ENCODE peak calls at places on chromosomes 2 and 18, in five cellular contexts. H is dorsolateral prefrontal cortex, K is AG04450, P is fibroblast of mammary gland, J is stomach. B is an unnamed sample.

GRCh38 chr18:76754381-76754780 is 68.0 kb upstream of the ZNF236 start:
- DNase-seq in H (no peak), K (no peak), P (peak; percentile 3), J (no peak), B (no peak)

GRCh38 chr2:72278046-72278445 is 130.4 kb upstream of the CYP26B1 start:
- DNase-seq in H (no peak), K (peak; percentile 7), P (peak; percentile 68), J (no peak), B (peak; percentile 36)

GRCh38 chr2:147045113-147045512 is 799.7 kb upstream of the ACVR2A start:
- DNase-seq in H (no peak), K (no peak), P (peak; percentile 68), J (peak; percentile 50), B (no peak)

GRCh38 chr18:69400976-69401474 is 337 bp downstream of the DOK6 start:
- DNase-seq in H (no peak), K (no peak), P (peak; percentile 28), J (no peak), B (no peak)

GRCh38 chr2:177531706-177532105 is 139.1 kb downstream of the AGPS start:
- DNase-seq in H (no peak), K (no peak), P (no peak), J (no peak), B (no peak)

GRCh38 chr2:131322209-131322608 is 41.8 kb downstream of the RAB6D start:
- DNase-seq in H (no peak), K (no peak), P (no peak), J (no peak), B (no peak)

GRCh38 chr2:72722492-72723090 is 103.2 kb downstream of the EXOC6B start:
- DNase-seq in H (no peak), K (peak; percentile 41), P (peak; percentile 17), J (no peak), B (peak; percentile 59)

GRCh38 chr2:119423041-119423440 is 8.6 kb upstream of the TMEM37 start:
- DNase-seq in H (no peak), K (no peak), P (no peak), J (no peak), B (no peak)

GRCh38 chr18:12052866-12053265 is 40.8 kb upstream of the ANKRD62 start:
- DNase-seq in H (no peak), K (no peak), P (no peak), J (no peak), B (no peak)

GRCh38 chr2:170554278-170554955 is 160.7 kb upstream of the SP5 start:
- DNase-seq in H (no peak), K (no peak), P (peak; percentile 87), J (peak; percentile 32), B (peak; percentile 24)

GRCh38 chr2:38268691-38269309 is 108.3 kb downstream of the ATL2 start:
- DNase-seq in H (no peak), K (peak; percentile 46), P (peak; percentile 75), J (no peak), B (peak; percentile 28)

GRCh38 chr2:46748121-46748520 is 167.5 kb downstream of the MCFD2 start:
- DNase-seq in H (no peak), K (no peak), P (no peak), J (no peak), B (no peak)

GRCh38 chr2:148103946-148104345 is 83.1 kb downstream of the MBD5 start:
- DNase-seq in H (no peak), K (no peak), P (no peak), J (no peak), B (no peak)

GRCh38 chr2:40352321-40353099 is 99.4 kb downstream of the SLC8A1 start:
- DNase-seq in H (no peak), K (no peak), P (peak; percentile 53), J (no peak), B (no peak)

GRCh38 chr18:22398464-22398863 is 19.3 kb downstream of the CTAGE1 start:
- DNase-seq in H (no peak), K (no peak), P (no peak), J (no peak), B (no peak)

GRCh38 chr2:199463708-199464613 is 6.2 kb upstream of the SATB2 start:
- DNase-seq in H (no peak), K (no peak), P (no peak), J (no peak), B (no peak)

GRCh38 chr18:9838144-9838877 is 47.5 kb upstream of the TXNDC2 start:
- DNase-seq in H (no peak), K (no peak), P (no peak), J (no peak), B (no peak)

GRCh38 chr18:51123046-51123395 is 74.5 kb downstream of the MEX3C start:
- DNase-seq in H (no peak), K (no peak), P (no peak), J (no peak), B (no peak)

GRCh38 chr18:56495884-56496283 is 142.5 kb downstream of the TXNL1 start:
- DNase-seq in H (no peak), K (no peak), P (no peak), J (no peak), B (no peak)

GRCh38 chr2:40371525-40372277 is 80.2 kb downstream of the SLC8A1 start:
- DNase-seq in H (peak; percentile 32), K (peak; percentile 45), P (peak; percentile 79), J (no peak), B (no peak)

GRCh38 chr18:3175195-3175758 is 44.5 kb downstream of the MYOM1 start:
- DNase-seq in H (no peak), K (no peak), P (peak; percentile 12), J (no peak), B (no peak)

GRCh38 chr18:13614701-13615288 is 111.6 kb downstream of the FAM210A start:
- DNase-seq in H (no peak), K (no peak), P (no peak), J (no peak), B (no peak)

GRCh38 chr2:133957724-133958123 is 296.1 kb upstream of the MGAT5 start:
- DNase-seq in H (no peak), K (no peak), P (no peak), J (no peak), B (no peak)

GRCh38 chr2:33134086-33134763 is 187.5 kb downstream of the LTBP1 start:
- DNase-seq in H (peak; percentile 28), K (peak; percentile 98), P (peak; percentile 100), J (peak; percentile 28), B (peak; percentile 92)

GRCh38 chr2:43132523-43133301 is 93.7 kb downstream of the ZFP36L2 start:
- DNase-seq in H (no peak), K (no peak), P (no peak), J (no peak), B (no peak)

GRCh38 chr18:80159713-80160636 is 50.9 kb downstream of the ADNP2 start:
- DNase-seq in H (no peak), K (no peak), P (no peak), J (no peak), B (no peak)
- TF ChIP-seq CTCF in H (peak; percentile 25), K (peak; percentile 37), P (no peak), J (no peak), B (peak; percentile 71)

GRCh38 chr2:202918860-202919259 is 6.8 kb downstream of the CARF start:
- DNase-seq in H (no peak), K (no peak), P (no peak), J (no peak), B (no peak)
- H3K4me3 ChIP-seq in H (no peak overlapping the region), K (no peak overlapping the region), P (no peak overlapping the region), J (no peak overlapping the region), B (no peak overlapping the region)

DNA sequence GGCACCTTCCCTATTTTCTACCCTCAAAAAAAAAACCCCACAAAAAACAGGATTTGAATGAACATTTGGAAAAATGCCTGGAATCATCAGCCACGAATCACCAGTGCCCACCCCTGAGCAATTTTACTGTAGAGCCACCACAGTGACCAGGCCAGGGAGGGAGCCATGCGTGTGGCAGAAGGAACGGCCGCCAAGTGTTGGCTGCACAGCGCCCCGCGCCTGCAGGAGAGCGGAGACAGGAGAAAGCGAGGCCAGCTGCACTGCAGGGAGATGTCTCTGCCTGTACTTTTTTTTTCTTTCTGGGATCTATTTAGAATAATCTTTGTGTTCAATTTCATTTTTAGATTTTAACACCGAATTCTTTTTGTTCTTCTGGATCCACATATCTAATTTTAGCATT is 269.3 kb upstream of the RAB12 start:
- DNase-seq in H (peak; percentile 47), K (no peak), P (no peak), J (no peak), B (no peak)
- TF ChIP-seq CTCF in H (peak; percentile 15), K (no peak), P (no peak), J (no peak), B (no peak)

DNA sequence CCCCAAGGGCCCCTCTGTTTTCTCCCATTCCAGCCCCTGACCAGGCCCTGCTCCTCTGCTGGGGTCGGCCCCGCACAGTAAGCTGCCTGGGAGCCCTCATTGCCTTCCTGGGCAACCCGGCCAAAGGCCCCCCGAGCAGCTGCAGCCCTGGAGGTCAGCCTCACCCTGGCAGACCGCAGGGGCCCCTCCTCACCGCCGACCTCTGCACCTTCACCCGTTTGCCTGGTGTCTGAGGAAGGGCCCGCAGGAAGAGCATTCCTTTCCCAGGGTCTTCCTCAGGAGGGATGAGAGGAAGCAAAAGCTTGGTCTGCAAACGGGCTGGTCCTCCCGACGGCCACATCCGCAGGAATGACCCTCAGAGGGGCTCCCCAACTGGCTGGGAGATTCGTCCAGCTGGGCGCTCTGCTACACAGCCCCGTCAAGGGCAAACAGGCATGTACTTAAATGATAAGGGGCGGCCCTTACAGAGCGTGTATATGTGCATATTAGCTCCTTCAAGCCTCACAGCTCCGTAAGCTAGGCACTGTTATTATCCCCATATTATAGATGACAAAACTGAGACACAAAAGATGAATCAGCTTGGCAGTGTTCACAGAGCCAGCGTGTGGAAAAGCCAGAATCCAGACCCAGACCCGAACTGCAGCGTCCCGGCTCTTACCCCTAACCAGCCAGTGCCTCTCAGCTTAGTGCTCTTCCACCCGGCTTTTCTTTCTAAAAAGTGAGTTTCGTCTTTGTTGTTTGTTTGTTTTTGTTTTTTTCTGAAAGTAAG is 52.8 kb downstream of the SLC4A1AP start:
- DNase-seq in H (no peak), K (no peak), P (no peak), J (no peak), B (no peak)
- H3K4me3 ChIP-seq in H (no peak overlapping the region), K (no peak overlapping the region), P (no peak overlapping the region), J (no peak overlapping the region), B (no peak overlapping the region)

DNA sequence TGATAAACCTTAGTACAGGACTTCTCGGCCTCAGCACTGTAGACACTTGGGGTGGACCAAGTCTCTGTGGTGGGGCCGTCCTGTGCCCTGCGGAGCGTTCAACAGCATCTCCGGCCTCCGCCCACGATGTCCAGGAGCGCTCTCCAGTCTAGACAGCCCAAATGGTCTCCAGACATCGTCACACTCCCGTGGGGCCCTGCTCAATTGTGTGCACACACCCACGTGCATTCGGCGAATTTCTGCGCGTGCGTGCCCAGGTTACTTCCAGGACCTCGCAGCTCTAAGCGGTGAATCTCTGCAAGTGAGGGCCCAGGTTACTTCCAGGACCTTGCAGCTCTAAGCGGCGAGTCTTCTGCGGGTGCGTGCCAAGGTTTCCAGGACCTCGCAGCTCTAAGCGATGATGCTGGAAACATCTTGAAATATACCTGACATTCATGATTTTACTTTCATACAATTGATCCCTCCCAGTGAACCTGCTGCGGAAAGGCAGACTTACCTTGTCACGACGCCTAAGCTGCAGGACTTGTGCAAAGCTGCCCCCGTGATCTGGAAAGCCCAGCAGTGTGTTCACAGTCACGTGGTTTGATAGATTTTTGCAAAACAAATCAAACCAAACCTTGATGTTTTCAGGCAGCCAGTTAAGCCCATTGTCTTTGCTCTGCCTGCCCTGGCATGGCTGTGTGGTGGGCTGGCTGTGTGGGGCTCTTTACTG is 16.1 kb upstream of the OTOS start:
- DNase-seq in H (no peak), K (no peak), P (no peak), J (no peak), B (no peak)
- TF ChIP-seq CTCF in H (no peak), K (no peak), P (no peak), J (no peak), B (no peak)

B was measured in AG04449.